ENCODE peak calls at places on chromosome 12, in nine cellular contexts. L is T-helper 9 cell; P is NCI-H2171; K is stomach; E is Right ventricle myocardium superior; Y is progenitor cell of endocrine pancreas; V is stimulated activated naive CD8-positive, alpha-beta T cell treated with anti-CD3 and anti-CD28 coated beads, Interleukin-15, Interleukin-2, amounts not matched to agents 100 U/mL and 50 U/mL, for 24 hours; R is stimulated activated effector memory CD8-positive, alpha-beta T cell treated with anti-CD3 and anti-CD28 coated beads, Interleukin-12 subunit alpha, Interleukin-12 subunit beta, amount 100 ng/mL, for 72 hours; X is ascending aorta. G is an unnamed sample.

GRCh38 chr12:121793836-121794531 is 496 bp upstream of the RHOF start:
- DNase-seq in L (peak), P (peak), K (peak), E (peak), Y (peak), V (peak), R (peak), X (peak), G (peak)

GRCh38 chr12:724194-724855 is 28.1 kb upstream of the WNK1 start:
- DNase-seq in L (no peak), P (peak), K (no peak), E (no peak), Y (no peak), V (peak), R (no peak), X (no peak), G (no peak)

GRCh38 chr12:19998968-19999792 is 369.2 kb upstream of the PDE3A start:
- DNase-seq in L (no peak), P (no peak), K (no peak), E (no peak), Y (no peak), V (no peak), R (no peak), X (no peak), G (no peak)

GRCh38 chr12:94208433-94208921 is 60.1 kb downstream of the PLXNC1 start:
- DNase-seq in L (no peak), P (no peak), K (no peak), E (no peak), Y (no peak), V (peak), R (peak), X (no peak), G (no peak)

GRCh38 chr12:105804591-105805265 is 334.0 kb downstream of the NUAK1 start:
- DNase-seq in L (no peak), P (no peak), K (no peak), E (no peak), Y (no peak), V (no peak), R (no peak), X (no peak), G (no peak)

GRCh38 chr12:80715850-80716249 is 862 bp upstream of the MYF5 start:
- DNase-seq in L (no peak), P (no peak), K (no peak), E (no peak), Y (no peak), V (no peak), R (no peak), X (no peak), G (no peak)

GRCh38 chr12:92208613-92209121 is 63.0 kb upstream of the BTG1 start:
- DNase-seq in L (no peak), P (no peak), K (no peak), E (no peak), Y (no peak), V (no peak), R (peak), X (no peak), G (no peak)

GRCh38 chr12:95574799-95575452 is 23.6 kb upstream of the USP44 start:
- DNase-seq in L (no peak), P (no peak), K (no peak), E (no peak), Y (no peak), V (no peak), R (no peak), X (no peak), G (peak)

GRCh38 chr12:114397978-114398881 is 7.7 kb downstream of the TBX5 start:
- DNase-seq in L (no peak), P (no peak), K (no peak), E (no peak), Y (no peak), V (no peak), R (no peak), X (no peak), G (no peak)

GRCh38 chr12:129136694-129137325 is 283.5 kb downstream of the GLT1D1 start:
- DNase-seq in L (no peak), P (no peak), K (no peak), E (no peak), Y (no peak), V (no peak), R (no peak), X (no peak), G (no peak)

GRCh38 chr12:29858270-29858786 is 74.6 kb upstream of the TMTC1 start:
- DNase-seq in L (no peak), P (no peak), K (no peak), E (no peak), Y (no peak), V (no peak), R (no peak), X (no peak), G (no peak)

GRCh38 chr12:105109465-105110212 is 2.1 kb downstream of the WASHC4 start:
- DNase-seq in L (no peak), P (no peak), K (no peak), E (no peak), Y (no peak), V (peak), R (no peak), X (no peak), G (no peak)

GRCh38 chr12:3532931-3533702 is 42.1 kb downstream of the PRMT8 start:
- DNase-seq in L (no peak), P (no peak), K (no peak), E (no peak), Y (no peak), V (no peak), R (no peak), X (no peak), G (no peak)

GRCh38 chr12:7832059-7832696 is 40.5 kb downstream of the SLC2A14 start:
- DNase-seq in L (no peak), P (peak), K (no peak), E (no peak), Y (no peak), V (peak), R (no peak), X (no peak), G (peak)